ENCODE peak calls at places on chromosome 1, in four cellular contexts. X is tibial artery, G is foreskin fibroblast, B is cardiac fibroblast. S is an unnamed sample.

GRCh38 chr1:225974454-225974853 is 24.7 kb downstream of the SDE2 start:
- DNase-seq in X (no peak), G (no peak), B (no peak), S (no peak)

GRCh38 chr1:93672069-93672468 is 9.6 kb downstream of the BCAR3 start:
- DNase-seq in X (peak), G (peak), B (peak), S (peak)

GRCh38 chr1:75841421-75841820 is 44.7 kb downstream of the MSH4 start:
- DNase-seq in X (no peak), G (no peak), B (no peak), S (no peak)

GRCh38 chr1:165905853-165906252 is 78.4 kb downstream of the UCK2 start:
- DNase-seq in X (no peak), G (no peak), B (no peak), S (no peak)

GRCh38 chr1:169300854-169301253 is 66.7 kb downstream of the NME7 start:
- DNase-seq in X (no peak), G (no peak), B (no peak), S (no peak)

GRCh38 chr1:8797230-8797629 is 20.2 kb downstream of the RERE start:
- DNase-seq in X (no peak), G (no peak), B (peak), S (peak)

GRCh38 chr1:24052119-24052695 is 59.7 kb downstream of the MYOM3 start:
- DNase-seq in X (no peak), G (no peak), B (peak), S (peak)

GRCh38 chr1:175158133-175158532 is 34.4 kb downstream of the KIAA0040 start:
- DNase-seq in X (no peak), G (no peak), B (no peak), S (no peak)

GRCh38 chr1:59375321-59376220 is 78.7 kb downstream of the FGGY start:
- DNase-seq in X (no peak), G (peak), B (peak), S (peak)

GRCh38 chr1:202952818-202953217 is 5.3 kb downstream of the ADIPOR1 start:
- DNase-seq in X (peak), G (peak), B (peak), S (peak)

GRCh38 chr1:97721221-97721620 is 199.6 kb downstream of the DPYD start:
- DNase-seq in X (no peak), G (peak), B (no peak), S (peak)

DNA sequence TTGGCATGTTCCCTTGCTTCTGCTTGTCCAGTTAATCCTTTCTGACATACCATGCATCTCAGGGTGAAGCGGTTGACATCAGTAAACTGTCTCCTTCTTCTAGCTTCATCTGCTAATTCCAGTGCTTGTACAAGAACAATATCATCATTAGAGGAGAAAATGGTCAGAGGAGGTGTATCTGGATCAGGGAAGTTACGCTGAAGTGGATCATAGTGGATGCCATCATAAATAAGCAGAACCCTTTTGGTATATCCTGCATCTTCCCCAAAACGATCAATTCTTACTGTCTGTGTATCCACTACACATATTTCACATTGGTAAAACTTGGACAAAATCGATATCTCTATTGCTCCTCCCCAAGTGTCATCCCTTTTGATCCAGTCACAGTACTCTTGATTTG is 2.0 kb downstream of the YOD1 start:
- DNase-seq in X (no peak), G (no peak), B (no peak), S (no peak)
- H3K4me3 ChIP-seq in X (no peak), G (peak), B (no peak), S (no peak)

DNA sequence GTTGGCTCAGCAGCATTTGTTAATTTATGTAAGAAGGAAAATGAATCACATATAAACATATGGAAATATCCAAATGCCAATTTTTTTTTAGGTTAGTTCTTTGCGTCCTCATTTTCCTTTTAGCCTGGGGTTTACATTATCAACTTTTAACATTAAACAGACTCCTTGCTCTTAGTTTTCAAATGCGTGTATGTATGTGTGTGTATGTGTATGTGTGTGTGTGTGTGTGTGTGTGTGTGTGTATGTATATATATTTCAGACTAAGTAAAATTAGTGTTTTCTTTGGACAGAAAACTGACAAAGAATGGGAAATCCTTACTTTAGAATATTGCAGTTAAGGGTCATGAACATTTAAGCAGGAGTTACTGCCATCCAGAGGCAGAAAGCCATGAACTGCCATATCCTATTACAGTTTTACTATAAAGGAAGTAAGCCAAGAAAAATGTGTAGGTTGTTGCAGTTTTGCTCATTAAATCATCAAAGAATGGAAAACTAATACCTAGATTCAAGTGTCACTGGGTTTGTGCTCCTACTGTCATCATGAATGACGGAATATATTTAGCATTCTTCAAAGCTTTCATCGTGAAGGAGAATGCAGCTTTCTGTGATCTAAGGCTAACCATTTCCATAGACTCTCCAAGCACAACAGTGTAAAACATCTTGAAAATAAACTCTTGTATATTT is 477.0 kb upstream of the NR5A2 start:
- DNase-seq in X (no peak), G (peak), B (peak), S (peak)
- TF ChIP-seq CTCF in X (no peak), G (peak), B (no peak), S (peak)

GRCh38 chr1:39214021-39214713 is 9.7 kb downstream of the MACF1 start:
- DNase-seq in X (no peak), G (no peak), B (peak), S (peak)

GRCh38 chr1:39213511-39214002 is 9.1 kb downstream of the MACF1 start:
- DNase-seq in X (no peak), G (peak), B (peak), S (peak)

GRCh38 chr1:39214714-39214997 is 10.2 kb downstream of the MACF1 start:
- DNase-seq in X (no peak), G (no peak), B (no peak), S (no peak)

GRCh38 chr1:39212499-39212898 is 8.0 kb downstream of the MACF1 start:
- DNase-seq in X (no peak), G (no peak), B (no peak), S (no peak)

GRCh38 chr1:39214998-39215873 is 10.7 kb downstream of the MACF1 start:
- DNase-seq in X (no peak), G (no peak), B (no peak), S (peak)
- H3K4me3 ChIP-seq in X (peak), G (no peak), B (no peak), S (no peak)

DNA sequence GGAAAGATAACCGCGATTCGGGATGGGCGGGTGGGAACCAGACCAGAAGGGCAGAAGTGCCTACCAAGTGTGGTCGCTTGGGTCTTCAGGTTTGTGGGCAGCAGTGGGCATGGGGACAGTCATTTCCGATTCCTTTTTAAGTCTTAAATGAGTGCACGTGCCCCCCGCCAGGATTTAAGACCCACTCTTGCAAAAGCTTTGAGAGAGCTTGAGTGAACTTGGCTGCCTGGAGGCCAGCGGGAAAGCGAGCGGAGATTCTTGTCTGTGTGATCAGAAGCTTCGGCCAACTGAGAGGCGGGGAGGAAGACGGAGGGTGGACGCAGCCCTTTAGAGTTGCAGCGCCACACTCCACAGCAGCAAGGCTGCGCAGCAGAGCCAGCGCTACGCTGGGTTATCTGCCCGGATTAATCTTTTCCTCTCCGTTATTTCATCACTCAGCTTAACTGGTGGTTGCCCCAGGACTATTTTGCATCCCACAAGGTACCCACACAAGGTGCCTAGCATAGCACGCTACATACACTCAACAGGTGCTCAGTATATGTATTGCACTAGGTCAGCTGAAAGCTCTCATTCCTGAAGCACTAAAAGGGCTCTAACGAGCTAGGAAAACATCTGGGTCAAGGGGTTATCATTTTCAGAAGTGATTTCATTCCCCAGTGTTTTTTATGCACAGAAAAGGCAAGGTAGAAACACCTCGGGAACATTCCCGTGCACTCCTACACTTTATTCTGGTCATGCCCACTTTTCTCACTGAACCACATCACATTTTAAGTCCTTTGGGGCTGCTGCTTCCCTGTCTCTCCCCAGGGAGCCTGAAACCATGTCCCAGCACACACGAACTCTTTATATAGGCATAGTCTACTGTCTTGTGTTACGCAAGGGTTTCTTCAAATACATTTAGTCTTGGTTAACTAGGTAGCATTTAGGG is 1.5 kb upstream of the BATF3 start:
- DNase-seq in X (peak), G (peak), B (peak), S (peak)
- TF ChIP-seq CTCF in X (no peak), G (peak), B (no peak), S (peak)

GRCh38 chr1:207454046-207454964 is at the start of gene CR2:
- DNase-seq in X (peak), G (no peak), B (no peak), S (peak)

GRCh38 chr1:207459008-207459407 is 4.9 kb downstream of the CR2 start:
- DNase-seq in X (no peak), G (no peak), B (no peak), S (no peak)

GRCh38 chr1:207453710-207454045 is 450 bp upstream of the CR2 start:
- DNase-seq in X (no peak), G (no peak), B (no peak), S (no peak)

GRCh38 chr1:207458409-207458808 is 4.3 kb downstream of the CR2 start:
- DNase-seq in X (no peak), G (no peak), B (no peak), S (no peak)

GRCh38 chr1:207455183-207455754 is 1.1 kb downstream of the CR2 start:
- DNase-seq in X (no peak), G (no peak), B (no peak), S (no peak)
- H3K4me3 ChIP-seq in X (no peak), G (no peak), B (no peak), S (no peak)

DNA sequence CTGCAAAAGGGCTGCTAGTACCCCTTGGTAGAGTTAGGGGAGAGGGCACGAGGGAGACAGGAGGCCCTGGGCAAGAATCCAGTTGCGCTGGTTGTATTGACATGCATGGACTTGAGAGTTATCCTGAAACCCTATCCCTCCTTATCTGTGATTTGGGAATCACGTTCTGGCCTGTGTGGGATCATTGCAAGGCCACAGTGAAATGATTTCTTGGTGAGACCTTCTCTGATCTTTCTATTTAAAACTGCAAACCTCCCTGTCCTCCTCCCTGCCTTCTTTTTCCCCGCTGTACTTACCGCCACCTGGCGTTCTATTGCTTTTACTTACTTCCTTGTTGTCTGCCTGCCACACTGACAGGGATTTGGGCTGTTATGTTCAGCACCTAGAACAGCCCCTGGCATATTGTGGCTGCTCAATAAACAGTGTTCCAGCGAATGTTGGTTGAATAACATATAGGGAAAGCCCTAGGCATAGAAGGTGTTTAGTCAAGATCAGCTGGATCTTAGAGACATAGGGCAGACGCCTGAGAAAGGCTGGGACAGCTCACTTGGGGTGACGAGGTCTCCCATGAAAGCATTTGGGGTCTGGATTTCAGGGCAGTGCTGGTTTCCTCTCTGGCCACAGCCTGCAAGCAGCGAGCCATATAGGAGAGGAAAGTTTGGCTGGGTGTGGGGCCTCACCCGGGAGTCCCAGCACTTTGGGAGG is 25.6 kb downstream of the ALPL start:
- DNase-seq in X (no peak), G (no peak), B (peak), S (peak)
- TF ChIP-seq CTCF in X (no peak), G (peak), B (peak), S (peak)